ENCODE peak calls at places on chromosomes 2 and 18, in five cellular contexts. D is GM12878, H is HepG2, X is H1, B is NT2/D1. O is an unnamed sample.

GRCh38 chr2:239803102-239803763 is 221.9 kb downstream of the NDUFA10 start:
- DNase-seq in B (no peak), D (no peak), X (no peak), H (no peak), O (no peak)

GRCh38 chr2:128584296-128584900 is 265.7 kb upstream of the HS6ST1 start:
- DNase-seq in D (no peak), X (no peak), H (no peak), B (no peak), O (no peak)

GRCh38 chr2:222451270-222451674 is 26.9 kb downstream of the SGPP2 start:
- DNase-seq in H (no peak), B (no peak), X (no peak), D (peak; percentile 77), O (no peak)

GRCh38 chr2:83602753-83603152 is 856.3 kb downstream of the SUCLG1 start:
- DNase-seq in B (no peak), X (no peak), H (no peak), D (no peak), O (no peak)

GRCh38 chr2:150872919-150873772 is 385.7 kb upstream of the RND3 start:
- DNase-seq in D (no peak), H (no peak), B (no peak), X (no peak), O (no peak)

GRCh38 chr2:98419977-98420725 is 24.5 kb upstream of the INPP4A start:
- DNase-seq in B (no peak), H (no peak), D (no peak), X (no peak), O (no peak)

GRCh38 chr2:74226648-74227213 is 28.3 kb downstream of the MTHFD2 start:
- DNase-seq in D (no peak), X (no peak), B (no peak), H (no peak), O (no peak)

GRCh38 chr2:106158871-106159270 is 35.2 kb downstream of the UXS1 start:
- DNase-seq in X (no peak), H (no peak), D (no peak), B (no peak), O (no peak)

GRCh38 chr2:20137884-20138283 is 86.5 kb upstream of the LAPTM4A start:
- DNase-seq in B (no peak), D (no peak), H (no peak), X (no peak), O (no peak)

GRCh38 chr2:210626849-210627248 is 70.5 kb downstream of the CPS1 start:
- DNase-seq in H (peak; percentile 3), D (no peak), X (no peak), B (no peak), O (no peak)

GRCh38 chr2:168118733-168119518 is 128.5 kb downstream of the STK39 start:
- DNase-seq in B (peak; percentile 77), H (peak; percentile 71), D (no peak), X (peak; percentile 52), O (peak; percentile 35)

GRCh38 chr18:9047715-9048114 is 54.8 kb upstream of the NDUFV2 start:
- DNase-seq in H (no peak), X (no peak), B (no peak), D (no peak), O (no peak)

GRCh38 chr2:88709117-88709739 is 17.8 kb downstream of the RPIA start:
- DNase-seq in D (no peak), X (no peak), B (no peak), H (no peak), O (no peak)

GRCh38 chr2:148721991-148722777 is 77.6 kb downstream of the EPC2 start:
- DNase-seq in D (no peak), X (no peak), B (no peak), H (no peak), O (no peak)
- TF ChIP-seq SUZ12 in D (no peak), X (no peak), B (no peak), H (no peak), O (no peak)

GRCh38 chr2:15584316-15584715 is 7.4 kb upstream of the DDX1 start:
- DNase-seq in X (no peak), D (no peak), H (no peak), B (no peak), O (no peak)

GRCh38 chr2:15591692-15592463 is at the start of gene DDX1:
- DNase-seq in H (peak; percentile 80), D (peak; percentile 20), B (peak; percentile 83), X (peak; percentile 94), O (peak; percentile 80)

GRCh38 chr2:15591373-15591691 is 336 bp upstream of the DDX1 start:
- DNase-seq in H (no peak), D (no peak), X (no peak), B (no peak), O (no peak)

GRCh38 chr2:15584767-15585469 is 6.8 kb upstream of the DDX1 start:
- DNase-seq in H (no peak), D (no peak), X (no peak), B (no peak), O (no peak)

DNA sequence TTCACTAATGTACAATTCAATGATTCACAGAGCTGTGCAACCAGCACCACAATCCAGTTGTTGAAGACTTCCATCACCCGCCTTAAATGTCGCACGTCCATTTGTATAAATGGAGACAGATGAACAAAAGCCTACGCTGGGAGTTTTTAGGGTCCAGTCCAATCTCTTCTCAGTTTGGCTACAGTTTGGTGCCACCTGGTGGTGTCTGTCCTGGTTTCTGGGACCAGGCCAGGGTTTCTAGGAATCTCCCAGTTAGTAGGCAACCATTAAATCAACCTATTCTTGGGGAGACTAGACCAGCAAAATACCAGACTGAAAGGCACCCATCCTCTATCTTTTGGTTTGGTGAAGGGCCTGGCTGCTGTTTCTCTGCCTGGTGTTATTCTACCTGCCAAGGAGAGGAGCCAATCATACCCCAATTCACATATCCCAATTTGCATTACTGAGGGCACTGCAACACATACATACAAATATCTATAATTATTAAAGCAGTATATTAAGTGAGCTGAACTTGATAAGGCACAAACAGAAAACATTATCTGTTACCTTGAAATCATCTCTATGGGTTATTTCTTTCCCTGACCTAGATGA is 3.2 kb upstream of the DDX1 start:
- DNase-seq in D (no peak), H (peak; percentile 67), X (peak; percentile 81), B (no peak), O (peak; percentile 54)
- TF ChIP-seq SUZ12 in D (no peak), H (no peak), X (no peak), B (no peak), O (no peak)

GRCh38 chr2:43307046-43307445 is 80.6 kb upstream of the ZFP36L2 start:
- DNase-seq in B (no peak), H (no peak), X (no peak), D (no peak), O (no peak)

GRCh38 chr2:43305006-43305405 is 78.6 kb upstream of the ZFP36L2 start:
- DNase-seq in H (no peak), D (no peak), B (no peak), X (no peak), O (no peak)

GRCh38 chr2:43303889-43304288 is 77.5 kb upstream of the ZFP36L2 start:
- DNase-seq in H (no peak), B (no peak), D (no peak), X (no peak), O (no peak)

GRCh38 chr2:43306197-43306596 is 79.8 kb upstream of the ZFP36L2 start:
- DNase-seq in H (no peak), X (no peak), D (no peak), B (no peak), O (no peak)

GRCh38 chr2:43305537-43305936 is 79.1 kb upstream of the ZFP36L2 start:
- DNase-seq in D (no peak), H (no peak), X (no peak), B (no peak), O (no peak)
- TF ChIP-seq SUZ12 in D (no peak), H (no peak), X (no peak), B (no peak), O (no peak)

GRCh38 chr2:3458396-3459184 is 60.7 kb downstream of the ADI1 start:
- DNase-seq in B (no peak), D (no peak), H (no peak), X (no peak), O (no peak)

GRCh38 chr2:3457524-3458395 is 61.6 kb downstream of the ADI1 start:
- DNase-seq in H (no peak), X (no peak), D (no peak), B (no peak), O (no peak)

GRCh38 chr2:3460161-3460560 is 59.2 kb downstream of the ADI1 start:
- DNase-seq in X (no peak), B (no peak), D (no peak), H (no peak), O (no peak)

GRCh38 chr2:3460831-3461544 is 58.3 kb downstream of the ADI1 start:
- DNase-seq in X (no peak), D (no peak), B (no peak), H (no peak), O (no peak)

DNA sequence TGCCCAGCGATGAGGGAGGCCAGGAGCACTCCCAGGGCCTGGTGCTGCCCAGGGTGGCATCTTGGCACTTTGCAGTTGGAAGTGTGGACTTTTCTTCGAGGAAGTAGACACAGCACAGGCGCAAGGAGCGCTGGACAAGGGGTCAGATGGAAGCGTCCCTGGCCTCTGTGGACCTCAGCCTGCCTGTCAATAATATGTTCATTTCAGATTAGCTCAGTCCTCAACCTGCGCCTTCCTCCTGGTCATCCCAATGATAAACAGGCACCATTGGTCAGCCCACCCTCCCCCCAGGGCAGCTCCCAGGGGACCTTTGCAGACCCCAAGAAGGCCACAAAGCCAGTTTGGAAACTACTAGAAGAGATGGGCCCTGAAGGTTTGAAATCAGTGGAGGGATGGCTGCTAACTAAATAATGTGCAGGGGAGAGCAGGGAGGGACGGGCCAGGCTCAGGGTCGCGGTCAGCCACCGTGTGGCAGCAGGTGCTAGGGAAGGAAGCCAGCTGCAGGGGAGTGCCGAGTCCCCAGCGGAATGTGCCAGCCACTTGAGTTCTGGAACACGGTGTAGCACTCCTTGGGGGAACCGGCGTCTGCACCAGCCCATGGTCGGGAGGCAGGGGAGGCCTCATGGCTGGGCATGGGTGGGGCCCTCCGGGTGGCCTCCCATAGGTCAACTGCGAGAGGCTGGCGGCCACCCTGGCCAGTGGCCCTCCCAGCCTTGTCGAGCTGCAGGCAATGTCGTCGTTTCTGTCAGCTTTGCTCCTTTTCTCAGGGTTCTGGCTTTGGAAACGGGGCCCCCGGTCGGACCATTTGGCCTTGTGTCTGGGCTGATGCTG is 59.9 kb downstream of the ADI1 start:
- DNase-seq in H (no peak), B (no peak), X (no peak), D (no peak), O (no peak)
- TF ChIP-seq SUZ12 in H (no peak), B (no peak), X (no peak), D (no peak), O (no peak)

GRCh38 chr18:34990571-34990970 is 50.6 kb upstream of the MAPRE2 start:
- DNase-seq in D (no peak), X (no peak), B (no peak), H (no peak), O (no peak)
- TF ChIP-seq SUZ12 in D (no peak), X (no peak), B (no peak), H (no peak), O (no peak)

GRCh38 chr18:79890638-79891037 is 60.8 kb downstream of the SLC66A2 start:
- DNase-seq in H (no peak), D (no peak), B (no peak), X (no peak), O (no peak)
- TF ChIP-seq SUZ12 in H (no peak), D (no peak), B (no peak), X (no peak), O (no peak)

O was measured in HEK293T.